ENCODE peak calls at places on chromosomes 7 and 10, in eight cellular contexts. C, G, Y, M, S, W, T and J are unnamed samples.
A peak's percentile ranks its signal among the peaks of the same experiment; 100 is the strongest.

GRCh38 chr7:70380315-70381027 is 751.5 kb upstream of the GALNT17 start:
- DNase-seq in W (peak; percentile 75), Y (no peak), T (peak; percentile 31), G (no peak), S (peak; percentile 24), C (no peak), M (no peak), J (no peak)

GRCh38 chr10:45505336-45505735 is 131.3 kb downstream of the ALOX5 start:
- DNase-seq in C (no peak), Y (no peak), M (no peak), T (no peak), W (no peak), G (no peak), S (no peak), J (no peak)

GRCh38 chr7:37901890-37902524 is 14.6 kb downstream of the SFRP4 start:
- DNase-seq in T (no peak), C (no peak), S (no peak), M (no peak), Y (no peak), G (peak; percentile 75), W (no peak), J (no peak)

GRCh38 chr10:9579110-9579705 is 1438.5 kb upstream of the CELF2 start:
- DNase-seq in C (no peak), T (no peak), M (no peak), G (no peak), W (no peak), Y (no peak), S (no peak), J (no peak)

GRCh38 chr10:49177391-49178355 is 10.5 kb downstream of the TMEM273 start:
- DNase-seq in W (peak; percentile 73), G (peak; percentile 13), T (no peak), Y (peak; percentile 87), S (no peak), M (peak; percentile 66), C (peak; percentile 24), J (no peak)

GRCh38 chr7:74482629-74483401 is 29.1 kb downstream of the GTF2IRD1 start:
- DNase-seq in T (no peak), G (peak; percentile 62), S (peak; percentile 48), W (no peak), Y (no peak), M (no peak), C (no peak), J (no peak)

GRCh38 chr10:110358869-110359629 is 54.3 kb upstream of the SMNDC1 start:
- DNase-seq in S (no peak), M (no peak), C (no peak), Y (no peak), T (peak; percentile 81), W (no peak), G (no peak), J (no peak)

GRCh38 chr7:138934861-138935260 is 46.3 kb downstream of the KIAA1549 start:
- DNase-seq in W (no peak), C (no peak), M (peak; percentile 81), Y (peak; percentile 17), T (no peak), S (no peak), G (peak; percentile 14), J (no peak)

GRCh38 chr10:62850646-62851045 is 34.5 kb upstream of the EGR2 start:
- DNase-seq in T (no peak), S (no peak), C (no peak), W (no peak), M (no peak), Y (no peak), G (no peak), J (no peak)

GRCh38 chr10:101217450-101218281 is 11.6 kb downstream of the LBX1 start:
- DNase-seq in M (peak; percentile 37), S (no peak), C (peak; percentile 36), Y (no peak), W (peak; percentile 66), G (peak; percentile 35), T (peak; percentile 46), J (peak; percentile 38)

GRCh38 chr7:420142-421055 is 99.2 kb downstream of the PDGFA start:
- DNase-seq in Y (no peak), M (no peak), G (no peak), T (no peak), W (peak; percentile 24), S (no peak), C (no peak), J (no peak)

GRCh38 chr10:30058570-30059132 is 735 bp downstream of the JCAD start:
- DNase-seq in T (peak; percentile 24), G (no peak), M (peak; percentile 45), W (peak; percentile 73), Y (no peak), S (peak; percentile 15), C (no peak), J (no peak)

GRCh38 chr7:132276252-132276651 is 300.0 kb downstream of the PLXNA4 start:
- DNase-seq in G (no peak), C (peak; percentile 10), Y (no peak), T (no peak), M (no peak), W (no peak), S (no peak), J (no peak)

GRCh38 chr7:133358728-133359127 is 105.8 kb downstream of the EXOC4 start:
- DNase-seq in T (no peak), Y (no peak), M (no peak), W (no peak), C (no peak), G (no peak), S (no peak), J (no peak)

GRCh38 chr10:110511734-110512449 is 14.2 kb downstream of the DUSP5 start:
- DNase-seq in W (no peak), G (peak; percentile 67), C (no peak), M (peak; percentile 85), Y (no peak), T (no peak), S (no peak), J (no peak)

GRCh38 chr7:112080441-112080840 is 125.8 kb downstream of the DOCK4 start:
- DNase-seq in C (no peak), S (no peak), W (no peak), T (no peak), G (peak; percentile 47), M (peak; percentile 85), Y (no peak), J (no peak)

GRCh38 chr7:112080974-112081373 is 125.2 kb downstream of the DOCK4 start:
- DNase-seq in S (no peak), G (no peak), C (no peak), T (no peak), W (no peak), Y (no peak), M (peak; percentile 48), J (no peak)

GRCh38 chr7:112079671-112080070 is 126.5 kb downstream of the DOCK4 start:
- DNase-seq in G (no peak), W (no peak), Y (no peak), M (no peak), S (no peak), C (no peak), T (no peak), J (no peak)

GRCh38 chr7:112081778-112082177 is 124.4 kb downstream of the DOCK4 start:
- DNase-seq in S (no peak), T (no peak), G (no peak), M (no peak), W (no peak), Y (no peak), C (no peak), J (no peak)

GRCh38 chr7:112079122-112079521 is 127.1 kb downstream of the DOCK4 start:
- DNase-seq in T (no peak), C (no peak), G (no peak), S (no peak), M (no peak), W (no peak), Y (no peak), J (no peak)
- TF ChIP-seq POLR2A in T (no peak), C (no peak), G (no peak), S (no peak), M (no peak), W (no peak), Y (no peak), J (no peak)

GRCh38 chr7:107924841-107925490 is 34.0 kb downstream of the DLD start:
- DNase-seq in G (no peak), M (no peak), Y (no peak), T (no peak), W (no peak), C (no peak), S (no peak), J (no peak)
- TF ChIP-seq POLR2A in G (no peak), M (no peak), Y (no peak), T (no peak), W (no peak), C (no peak), S (no peak), J (no peak)

GRCh38 chr10:91887075-91887899 is 22.0 kb downstream of the FGFBP3 start:
- DNase-seq in M (peak; percentile 42), T (peak; percentile 21), S (peak; percentile 68), C (peak; percentile 15), Y (peak; percentile 88), G (peak; percentile 58), W (peak; percentile 64), J (peak; percentile 15)
- TF ChIP-seq POLR2A in M (no peak), T (no peak), S (no peak), C (no peak), Y (no peak), G (no peak), W (no peak), J (no peak)

DNA sequence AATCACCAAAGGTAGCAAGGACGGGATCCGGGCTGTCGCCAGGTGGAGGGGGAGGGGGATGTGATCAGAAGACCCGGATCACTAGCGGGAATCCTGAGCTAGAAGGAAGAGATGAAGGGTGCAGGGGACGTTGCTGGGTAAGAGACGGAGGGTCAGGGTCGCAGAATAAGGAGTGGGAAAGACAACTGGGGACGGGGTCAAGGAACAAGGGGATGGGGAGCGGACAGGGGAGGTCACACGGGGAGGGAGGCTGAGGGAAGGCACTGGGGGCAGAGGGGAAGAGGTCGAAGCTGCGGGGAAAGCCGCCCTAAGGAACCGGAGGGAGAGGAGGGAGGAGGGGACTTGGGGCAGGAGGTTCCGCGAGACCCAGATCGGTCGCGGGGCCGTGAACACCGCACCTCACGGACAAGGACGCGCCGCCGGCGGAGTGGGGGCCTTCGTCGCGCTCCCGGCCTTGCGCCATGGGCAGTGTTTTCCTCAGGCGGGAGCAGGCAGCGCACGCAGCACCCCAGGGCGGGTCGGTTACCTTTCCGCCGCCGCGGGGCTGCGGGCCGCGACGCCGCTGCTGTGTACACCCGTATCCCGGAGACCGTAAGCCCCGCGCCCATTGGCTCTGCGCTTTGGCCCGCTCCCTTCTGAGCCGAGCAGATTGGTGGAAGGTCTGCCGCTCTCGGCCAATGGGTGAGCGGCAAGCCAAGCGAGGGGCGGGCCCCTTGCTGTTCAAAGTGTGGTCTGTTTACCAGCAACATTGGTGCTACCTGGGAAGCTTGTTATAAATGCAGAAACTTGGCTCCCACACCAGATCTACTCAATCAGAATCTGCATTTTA is at the start of gene CFAP43:
- DNase-seq in C (peak; percentile 99), T (peak; percentile 99), G (peak; percentile 93), M (peak; percentile 97), Y (peak; percentile 100), S (peak; percentile 97), W (peak; percentile 100), J (peak; percentile 99)
- TF ChIP-seq POLR2A in C (peak; percentile 66), T (peak; percentile 75), G (peak; percentile 61), M (no peak), Y (no peak), S (peak; percentile 33), W (peak; percentile 28), J (peak; percentile 93)

GRCh38 chr7:3712841-3713240 is 411.8 kb downstream of the SDK1 start:
- DNase-seq in Y (no peak), S (no peak), M (no peak), T (peak; percentile 35), W (no peak), G (no peak), C (peak; percentile 65), J (no peak)
- TF ChIP-seq POLR2A in Y (no peak), S (no peak), M (no peak), T (no peak), W (no peak), G (no peak), C (no peak), J (no peak)